ENCODE peak calls at places on chromosomes 6 and 20, in six cellular contexts. S is heart right ventricle, V is heart left ventricle, W is psoas muscle, G is AG09309, M is A673. N is an unnamed sample.

GRCh38 chr6:155014715-155015300 is 19.7 kb downstream of the TIAM2 start:
- DNase-seq in S (no peak), V (no peak), W (no peak), G (no peak), M (no peak), N (no peak)

GRCh38 chr6:81895511-81896185 is 143.2 kb upstream of the TENT5A start:
- DNase-seq in S (no peak), V (no peak), W (no peak), G (peak; percentile 85), M (peak; percentile 17), N (peak; percentile 90)

GRCh38 chr20:34110025-34111013 is 1.7 kb downstream of the EIF2S2 start:
- DNase-seq in S (no peak), V (no peak), W (no peak), G (no peak), M (peak; percentile 17), N (no peak)

GRCh38 chr6:29964553-29964903 is 22.2 kb downstream of the HLA-A start:
- DNase-seq in S (no peak), V (no peak), W (no peak), G (no peak), M (no peak), N (no peak)

GRCh38 chr6:131023834-131024504 is 39.1 kb downstream of the EPB41L2 start:
- DNase-seq in S (no peak), V (no peak), W (no peak), G (peak; percentile 33), M (no peak), N (no peak)

GRCh38 chr20:56443654-56444540 is 24.5 kb upstream of the RTF2 start:
- DNase-seq in S (peak; percentile 32), V (no peak), W (no peak), G (no peak), M (no peak), N (no peak)

GRCh38 chr20:9515761-9516657 is 1.6 kb downstream of the LAMP5 start:
- DNase-seq in S (no peak), V (peak; percentile 38), W (no peak), G (no peak), M (no peak), N (no peak)

GRCh38 chr6:127366281-127367022 is 23.0 kb upstream of the ECHDC1 start:
- DNase-seq in S (no peak), V (no peak), W (no peak), G (peak; percentile 95), M (peak; percentile 92), N (peak; percentile 93)

GRCh38 chr6:131377112-131377511 is 195.9 kb upstream of the ARG1 start:
- DNase-seq in S (no peak), V (no peak), W (no peak), G (no peak), M (no peak), N (no peak)

GRCh38 chr6:136764522-136764993 is 27.7 kb downstream of the MAP3K5 start:
- DNase-seq in S (no peak), V (no peak), W (no peak), G (no peak), M (no peak), N (no peak)

GRCh38 chr6:24924956-24925355 is 10.8 kb downstream of the RIPOR2 start:
- DNase-seq in S (no peak), V (no peak), W (no peak), G (no peak), M (no peak), N (no peak)

GRCh38 chr20:33191484-33191883 is 23.5 kb downstream of the BPIFA2 start:
- DNase-seq in S (no peak), V (no peak), W (no peak), G (no peak), M (no peak), N (no peak)

GRCh38 chr6:152585236-152585635 is 51.9 kb downstream of the SYNE1 start:
- DNase-seq in S (no peak), V (no peak), W (no peak), G (no peak), M (no peak), N (no peak)

GRCh38 chr6:152583888-152584287 is 53.3 kb downstream of the SYNE1 start:
- DNase-seq in S (no peak), V (no peak), W (no peak), G (no peak), M (no peak), N (no peak)

DNA sequence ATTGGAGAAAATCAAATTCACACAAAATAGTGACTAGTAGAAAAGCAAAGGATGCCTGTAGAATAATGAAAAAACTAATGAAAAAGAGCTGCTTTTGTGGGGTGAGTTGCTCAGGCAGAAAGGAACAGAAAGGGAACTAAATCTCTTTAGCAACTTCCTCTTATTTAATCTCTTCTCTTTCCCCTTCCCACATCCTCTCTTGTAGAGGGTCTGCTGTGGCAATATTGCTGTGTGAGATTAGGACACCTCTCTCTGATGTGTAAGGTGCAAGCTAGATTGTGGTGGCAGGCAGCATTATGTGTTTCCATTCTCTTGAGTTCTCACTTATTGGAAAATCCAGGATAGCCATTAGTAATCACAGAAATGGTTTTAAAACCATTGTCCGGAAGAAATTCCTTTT is 49.7 kb downstream of the SYNE1 start:
- DNase-seq in S (no peak), V (no peak), W (no peak), G (no peak), M (no peak), N (no peak)
- TF ChIP-seq CTCF in S (no peak), V (no peak), W (no peak), G (no peak), M (no peak), N (no peak)

GRCh38 chr20:16732506-16733152 is 2.8 kb downstream of the SNRPB2 start:
- DNase-seq in S (no peak), V (no peak), W (no peak), G (no peak), M (no peak), N (no peak)
- H3K4me3 ChIP-seq in S (no peak overlapping the region), V (no peak overlapping the region), W (no peak overlapping the region), G (no peak overlapping the region), M (no peak overlapping the region), N (no peak overlapping the region)

GRCh38 chr6:161607696-161608297 is 333.9 kb upstream of the AGPAT4 start:
- DNase-seq in S (no peak), V (no peak), W (no peak), G (no peak), M (no peak), N (no peak)
- TF ChIP-seq CTCF in S (no peak), V (no peak), W (no peak), G (no peak), M (no peak), N (no peak)

GRCh38 chr20:17611540-17612286 is 41.8 kb downstream of the DSTN start:
- DNase-seq in S (no peak), V (no peak), W (no peak), G (no peak), M (no peak), N (no peak)

GRCh38 chr20:17610566-17611289 is 40.9 kb downstream of the DSTN start:
- DNase-seq in S (no peak), V (no peak), W (no peak), G (no peak), M (no peak), N (no peak)

GRCh38 chr20:17612287-17612974 is 42.6 kb downstream of the DSTN start:
- DNase-seq in S (no peak), V (peak; percentile 19), W (no peak), G (peak; percentile 41), M (no peak), N (no peak)

GRCh38 chr20:17609978-17610377 is 40.1 kb downstream of the DSTN start:
- DNase-seq in S (no peak), V (no peak), W (no peak), G (no peak), M (no peak), N (no peak)

GRCh38 chr20:17611290-17611539 is 41.3 kb downstream of the DSTN start:
- DNase-seq in S (no peak), V (no peak), W (no peak), G (no peak), M (no peak), N (no peak)
- H3K4me3 ChIP-seq in S (no peak overlapping the region), V (no peak overlapping the region), W (no peak overlapping the region), G (no peak overlapping the region), M (no peak overlapping the region), N (no peak overlapping the region)

GRCh38 chr6:12603711-12604049 is 112.9 kb upstream of the PHACTR1 start:
- DNase-seq in S (no peak), V (no peak), W (no peak), G (no peak), M (no peak), N (no peak)
- TF ChIP-seq CTCF in S (no peak), V (no peak), W (no peak), G (no peak), M (no peak), N (no peak)

GRCh38 chr20:6055161-6055783 is 1.4 kb upstream of the LRRN4 start:
- DNase-seq in S (no peak), V (no peak), W (no peak), G (no peak), M (no peak), N (no peak)

GRCh38 chr20:6051505-6051904 is 2.4 kb downstream of the LRRN4 start:
- DNase-seq in S (no peak), V (no peak), W (no peak), G (peak; percentile 48), M (no peak), N (peak; percentile 11)

GRCh38 chr20:6053064-6053775 is 640 bp downstream of the LRRN4 start:
- DNase-seq in S (no peak), V (no peak), W (no peak), G (no peak), M (no peak), N (no peak)

GRCh38 chr20:6055981-6056569 is 2.2 kb upstream of the LRRN4 start:
- DNase-seq in S (no peak), V (no peak), W (no peak), G (no peak), M (no peak), N (no peak)

DNA sequence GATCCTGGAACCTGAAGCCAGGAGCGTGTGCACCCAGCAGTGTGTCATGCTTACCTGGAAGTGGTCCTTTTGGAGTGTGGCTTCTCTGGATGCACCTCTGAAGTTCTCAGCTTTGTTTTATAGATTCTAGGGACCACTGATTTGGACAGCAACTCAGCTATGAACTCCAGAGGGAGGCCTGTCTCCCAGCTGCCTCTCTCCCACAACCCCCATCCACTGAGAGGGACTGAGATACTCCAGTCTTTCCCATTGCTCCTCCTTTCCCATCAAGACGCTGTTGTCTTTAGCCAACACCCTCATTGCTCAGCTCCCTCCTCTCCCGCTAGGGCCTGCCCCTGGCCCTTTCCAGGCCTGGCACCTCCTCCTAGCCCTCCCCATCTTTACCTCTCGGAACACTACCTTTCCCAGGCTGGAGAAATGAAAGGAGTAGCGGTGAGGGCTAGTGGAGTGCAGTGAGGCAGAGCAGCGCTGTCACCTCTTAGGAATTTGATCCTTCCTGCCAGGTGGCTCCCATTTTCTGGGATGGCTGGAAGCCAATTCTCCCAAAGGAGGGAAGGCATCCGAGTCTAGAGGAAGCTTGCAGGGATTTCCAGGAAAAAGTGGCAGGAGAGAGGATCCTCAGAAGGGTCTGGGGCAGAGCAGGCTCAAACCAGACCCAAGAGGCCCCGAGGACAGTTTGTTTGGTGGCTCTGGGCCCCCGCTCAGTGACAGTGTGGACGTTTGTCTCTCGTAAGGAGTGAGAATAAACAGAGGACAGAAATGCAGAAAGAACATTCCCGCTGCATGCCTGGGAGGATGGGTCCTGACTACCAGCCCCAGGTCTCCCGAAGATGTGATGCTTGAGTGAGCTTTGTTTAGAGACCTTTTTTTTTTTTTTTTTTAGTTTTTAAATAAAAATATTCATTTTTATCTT is at the start of gene LRRN4:
- DNase-seq in S (no peak), V (no peak), W (no peak), G (no peak), M (no peak), N (no peak)
- H3K4me3 ChIP-seq in S (no peak within 1 kb of the TSS), V (peak within 1 kb of the TSS; percentile 1), W (no peak within 1 kb of the TSS), G (no peak within 1 kb of the TSS), M (no peak within 1 kb of the TSS), N (no peak within 1 kb of the TSS)

N was measured in BJ.